ENCODE peak calls at places on chromosomes 6 and 20, in five cellular contexts. One of them, this sample, is unnamed.

GRCh38 chr6:126907312-126907711 is 211.2 kb upstream of the RSPO3 start:
- DNase-seq in non-pigmented ciliary epithelial cell: no peak
- DNase-seq in AG09319: no peak
- DNase-seq in ovary: no peak
- DNase-seq in SK-MEL-5: no peak
- DNase-seq in this sample: no peak

GRCh38 chr20:47102629-47103028 is 208.0 kb downstream of the EYA2 start:
- DNase-seq in ovary: no peak
- DNase-seq in non-pigmented ciliary epithelial cell: no peak
- DNase-seq in SK-MEL-5: no peak
- DNase-seq in AG09319: no peak
- DNase-seq in this sample: no peak

GRCh38 chr6:56699066-56699654 is 56.5 kb upstream of the DST start:
- DNase-seq in ovary: no peak
- DNase-seq in SK-MEL-5: peak
- DNase-seq in non-pigmented ciliary epithelial cell: no peak
- DNase-seq in AG09319: no peak
- DNase-seq in this sample: no peak

GRCh38 chr6:19838442-19839236 is 1.5 kb downstream of the ID4 start:
- DNase-seq in SK-MEL-5: peak
- DNase-seq in non-pigmented ciliary epithelial cell: no peak
- DNase-seq in ovary: peak
- DNase-seq in AG09319: no peak
- DNase-seq in this sample: no peak

GRCh38 chr6:48016027-48016755 is 94.8 kb downstream of the PTCHD4 start:
- DNase-seq in ovary: no peak
- DNase-seq in SK-MEL-5: no peak
- DNase-seq in non-pigmented ciliary epithelial cell: no peak
- DNase-seq in AG09319: no peak
- DNase-seq in this sample: no peak

GRCh38 chr20:24694727-24695528 is 225.5 kb downstream of the SYNDIG1 start:
- DNase-seq in AG09319: no peak
- DNase-seq in ovary: peak
- DNase-seq in non-pigmented ciliary epithelial cell: no peak
- DNase-seq in SK-MEL-5: no peak
- DNase-seq in this sample: no peak

GRCh38 chr20:49724637-49725606 is 11.2 kb upstream of the B4GALT5 start:
- DNase-seq in ovary: peak
- DNase-seq in SK-MEL-5: peak
- DNase-seq in non-pigmented ciliary epithelial cell: peak
- DNase-seq in AG09319: no peak
- DNase-seq in this sample: peak

GRCh38 chr6:34514593-34515472 is 41.3 kb downstream of the SPDEF start:
- DNase-seq in ovary: peak
- DNase-seq in non-pigmented ciliary epithelial cell: peak
- DNase-seq in AG09319: no peak
- DNase-seq in SK-MEL-5: no peak
- DNase-seq in this sample: peak

GRCh38 chr20:59217794-59218193 is 54.2 kb downstream of the ZNF831 start:
- DNase-seq in ovary: no peak
- DNase-seq in non-pigmented ciliary epithelial cell: no peak
- DNase-seq in AG09319: no peak
- DNase-seq in SK-MEL-5: no peak
- DNase-seq in this sample: no peak

GRCh38 chr20:16922834-16923233 is 174.7 kb downstream of the OTOR start:
- DNase-seq in SK-MEL-5: peak
- DNase-seq in non-pigmented ciliary epithelial cell: peak
- DNase-seq in ovary: no peak
- DNase-seq in AG09319: peak
- DNase-seq in this sample: peak

GRCh38 chr6:140566706-140567330 is 1192.4 kb upstream of the CITED2 start:
- DNase-seq in AG09319: peak
- DNase-seq in ovary: no peak
- DNase-seq in SK-MEL-5: no peak
- DNase-seq in non-pigmented ciliary epithelial cell: peak
- DNase-seq in this sample: peak

GRCh38 chr20:33578510-33578909 is 83.6 kb upstream of the C20orf144 start:
- DNase-seq in AG09319: peak
- DNase-seq in ovary: no peak
- DNase-seq in SK-MEL-5: peak
- DNase-seq in non-pigmented ciliary epithelial cell: no peak
- DNase-seq in this sample: peak

GRCh38 chr6:24859132-24859531 is 60.4 kb upstream of the ARMH2 start:
- DNase-seq in ovary: no peak
- DNase-seq in AG09319: no peak
- DNase-seq in SK-MEL-5: no peak
- DNase-seq in non-pigmented ciliary epithelial cell: no peak
- DNase-seq in this sample: no peak

GRCh38 chr6:134111062-134111677 is 58.7 kb upstream of the SLC2A12 start:
- DNase-seq in ovary: no peak
- DNase-seq in AG09319: peak
- DNase-seq in SK-MEL-5: peak
- DNase-seq in non-pigmented ciliary epithelial cell: peak
- DNase-seq in this sample: peak

GRCh38 chr6:160330621-160331020 is 17.6 kb upstream of the SLC22A3 start:
- DNase-seq in non-pigmented ciliary epithelial cell: no peak
- DNase-seq in ovary: no peak
- DNase-seq in SK-MEL-5: no peak
- DNase-seq in AG09319: no peak
- DNase-seq in this sample: no peak

GRCh38 chr6:135475292-135475886 is 22.2 kb downstream of the AHI1 start:
- DNase-seq in SK-MEL-5: no peak
- DNase-seq in AG09319: no peak
- DNase-seq in non-pigmented ciliary epithelial cell: no peak
- DNase-seq in ovary: no peak
- DNase-seq in this sample: no peak

GRCh38 chr20:10565191-10565921 is 108.4 kb downstream of the JAG1 start:
- DNase-seq in non-pigmented ciliary epithelial cell: peak
- DNase-seq in SK-MEL-5: no peak
- DNase-seq in ovary: no peak
- DNase-seq in AG09319: peak
- DNase-seq in this sample: peak